ENCODE peak calls at places on chromosomes 16 and 17, in nine cellular contexts. K is transverse colon, E is tibial nerve, N is suprapubic skin, F is A549, D is ovary, P is esophagus muscularis mucosa, B is H1, I is stomach. V is an unnamed sample.
A peak's percentile ranks its signal among the peaks of the same experiment; 100 is the strongest.

GRCh38 chr17:9050801-9051401 is 29.6 kb downstream of the NTN1 start:
- DNase-seq in B (peak; percentile 59), E (no peak), F (peak; percentile 56), K (no peak), P (no peak), I (no peak), D (no peak), N (no peak), V (no peak)

GRCh38 chr16:77398495-77398894 is 36.3 kb downstream of the ADAMTS18 start:
- DNase-seq in F (no peak), K (no peak), N (no peak), E (no peak), I (no peak), B (no peak), P (peak; percentile 37), D (no peak), V (no peak)

GRCh38 chr17:62163847-62164246 is 98.8 kb upstream of the MED13 start:
- DNase-seq in K (peak; percentile 87), F (no peak), D (no peak), P (no peak), I (peak; percentile 86), N (no peak), E (no peak), B (no peak), V (no peak)

GRCh38 chr17:3843935-3844516 is 2.0 kb downstream of the NCBP3 start:
- DNase-seq in D (no peak), I (peak; percentile 57), K (peak; percentile 62), E (no peak), P (no peak), N (peak; percentile 61), B (no peak), F (peak; percentile 78), V (no peak)

GRCh38 chr16:75062135-75062943 is 54.2 kb downstream of the LDHD start:
- DNase-seq in I (peak; percentile 96), B (no peak), K (no peak), E (no peak), P (no peak), D (peak; percentile 36), F (no peak), N (no peak), V (peak; percentile 40)

GRCh38 chr16:3035972-3036725 is 595 bp downstream of the BICDL2 start:
- DNase-seq in D (no peak), P (no peak), B (no peak), N (no peak), E (no peak), I (peak; percentile 79), K (peak; percentile 72), F (no peak), V (peak; percentile 89)

GRCh38 chr17:19362293-19363113 is at the start of gene B9D1:
- DNase-seq in E (peak; percentile 90), I (peak; percentile 96), B (peak; percentile 97), N (peak; percentile 96), D (peak; percentile 96), F (peak; percentile 97), P (peak; percentile 97), K (peak; percentile 96), V (peak; percentile 98)

GRCh38 chr17:80361495-80362220 is 53.3 kb upstream of the ENDOV start:
- DNase-seq in I (no peak), N (no peak), K (no peak), F (peak; percentile 52), B (peak; percentile 83), P (no peak), D (no peak), E (no peak), V (no peak)

GRCh38 chr17:13106171-13106570 is 88.3 kb upstream of the ELAC2 start:
- DNase-seq in K (no peak), N (no peak), P (no peak), I (no peak), B (no peak), D (no peak), E (no peak), F (no peak), V (no peak)

GRCh38 chr17:6072157-6072556 is 2.0 kb downstream of the WSCD1 start:
- DNase-seq in E (no peak), D (no peak), B (no peak), I (no peak), P (no peak), N (no peak), K (no peak), F (no peak), V (no peak)

GRCh38 chr16:78405833-78406232 is 306.4 kb downstream of the WWOX start:
- DNase-seq in F (no peak), K (no peak), N (no peak), P (no peak), B (no peak), D (no peak), I (no peak), E (no peak), V (no peak)

GRCh38 chr16:23074423-23074822 is 74.8 kb downstream of the USP31 start:
- DNase-seq in E (no peak), B (no peak), D (no peak), P (peak; percentile 45), N (no peak), F (no peak), I (no peak), K (no peak), V (no peak)

GRCh38 chr17:21177401-21177800 is 36.6 kb downstream of the TMEM11 start:
- DNase-seq in P (peak; percentile 83), K (no peak), I (peak; percentile 0), F (no peak), D (no peak), N (peak; percentile 59), E (no peak), B (no peak), V (no peak)

GRCh38 chr17:58121925-58122324 is 26.3 kb upstream of the OR4D1 start:
- DNase-seq in P (no peak), D (no peak), I (no peak), F (peak; percentile 76), N (no peak), E (no peak), B (no peak), K (no peak), V (no peak)

GRCh38 chr16:87553174-87553573 is 49.1 kb upstream of the JPH3 start:
- DNase-seq in D (no peak), F (no peak), I (no peak), K (no peak), B (no peak), N (no peak), P (no peak), E (no peak), V (no peak)

GRCh38 chr16:69831212-69832123 is 69.3 kb downstream of the WWP2 start:
- DNase-seq in B (no peak), I (no peak), K (no peak), E (no peak), D (no peak), F (peak; percentile 40), N (no peak), P (no peak), V (no peak)

GRCh38 chr16:69833357-69833781 is 71.2 kb downstream of the WWP2 start:
- DNase-seq in N (no peak), E (no peak), B (no peak), F (no peak), P (no peak), K (no peak), I (no peak), D (no peak), V (no peak)

GRCh38 chr16:69830146-69830533 is 68.0 kb downstream of the WWP2 start:
- DNase-seq in I (no peak), E (no peak), N (no peak), D (no peak), F (no peak), B (no peak), K (no peak), P (no peak), V (no peak)

GRCh38 chr16:69829338-69829737 is 67.2 kb downstream of the WWP2 start:
- DNase-seq in K (no peak), I (no peak), N (no peak), D (no peak), E (no peak), F (no peak), B (no peak), P (no peak), V (no peak)

GRCh38 chr16:69830534-69831211 is 68.5 kb downstream of the WWP2 start:
- DNase-seq in B (no peak), P (no peak), E (no peak), K (no peak), F (peak; percentile 50), I (peak; percentile 34), N (no peak), D (no peak), V (peak; percentile 44)
- H3K4me3 ChIP-seq in B (no peak overlapping the region), P (no peak overlapping the region), E (no peak overlapping the region), K (no peak overlapping the region), F (peak overlapping the region; percentile 5), I (no peak overlapping the region), N (no peak overlapping the region), D (no peak overlapping the region), V (no peak overlapping the region)

GRCh38 chr17:46968896-46969295 is 10.2 kb downstream of the RPRML start:
- DNase-seq in D (no peak), N (no peak), I (no peak), B (no peak), E (no peak), F (no peak), P (no peak), K (no peak), V (no peak)
- TF ChIP-seq EP300 in D (no peak), N (no peak), I (no peak), B (no peak), E (no peak), F (no peak), P (no peak), K (no peak), V (no peak)

GRCh38 chr17:35900693-35901487 is 20.7 kb upstream of the CCL5 start:
- DNase-seq in N (no peak), I (no peak), B (no peak), K (no peak), E (no peak), F (no peak), P (no peak), D (no peak), V (no peak)
- H3K4me3 ChIP-seq in N (no peak overlapping the region), I (no peak overlapping the region), B (no peak overlapping the region), K (no peak overlapping the region), E (no peak overlapping the region), F (no peak overlapping the region), P (no peak overlapping the region), D (no peak overlapping the region), V (no peak overlapping the region)

GRCh38 chr16:29791845-29792797 is 1.6 kb downstream of the KIF22 start:
- DNase-seq in F (no peak), B (no peak), P (no peak), E (no peak), D (no peak), K (no peak), N (no peak), I (no peak), V (no peak)

GRCh38 chr16:29794231-29794710 is 3.7 kb downstream of the KIF22 start:
- DNase-seq in F (no peak), D (no peak), K (no peak), I (no peak), P (no peak), B (no peak), E (no peak), N (no peak), V (no peak)

GRCh38 chr16:29789775-29790182 is 772 bp upstream of the KIF22 start:
- DNase-seq in D (no peak), K (peak; percentile 15), P (no peak), N (no peak), B (no peak), F (no peak), E (no peak), I (no peak), V (no peak)

GRCh38 chr16:29790183-29790948 is at the start of gene KIF22:
- DNase-seq in B (peak; percentile 99), E (peak; percentile 99), K (peak; percentile 100), P (peak; percentile 100), D (peak; percentile 99), N (peak; percentile 100), F (peak; percentile 99), I (peak; percentile 100), V (peak; percentile 100)

GRCh38 chr16:29790949-29791844 is 646 bp downstream of the KIF22 start:
- DNase-seq in B (no peak), I (no peak), D (no peak), N (no peak), K (peak; percentile 27), P (no peak), F (no peak), E (no peak), V (no peak)
- TF ChIP-seq EP300 in B (no peak), I (no peak), D (no peak), N (no peak), K (no peak), P (no peak), F (no peak), E (no peak), V (no peak)

V was measured in upper lobe of left lung.